ENCODE peak calls at places on chromosomes 7 and 10, in four cellular contexts. One of them, this sample, is unnamed. For H3K4me1, the result is how much of the 10 kb centered on the place peaks cover.

GRCh38 chr10:93309062-93309461 is 173.1 kb downstream of the MYOF start:
- DNase-seq in HepG2: no peak
- DNase-seq in GM12878: no peak
- DNase-seq in H1: no peak
- DNase-seq in this sample: no peak

GRCh38 chr7:44307301-44307900 is 18.0 kb downstream of the CAMK2B start:
- DNase-seq in H1: peak
- DNase-seq in GM12878: no peak
- DNase-seq in HepG2: peak
- DNase-seq in this sample: peak

GRCh38 chr7:73423519-73424485 is 9.8 kb upstream of the FZD9 start:
- DNase-seq in HepG2: peak
- DNase-seq in GM12878: no peak
- DNase-seq in H1: peak
- DNase-seq in this sample: no peak

GRCh38 chr10:95208702-95209391 is 14.8 kb downstream of the ACSM6 start:
- DNase-seq in H1: no peak
- DNase-seq in HepG2: no peak
- DNase-seq in GM12878: no peak
- DNase-seq in this sample: no peak

GRCh38 chr10:112115781-112116385 is 67.7 kb downstream of the GPAM start:
- DNase-seq in H1: peak
- DNase-seq in HepG2: peak
- DNase-seq in GM12878: no peak
- DNase-seq in this sample: peak

GRCh38 chr10:119319920-119320258 is 112.5 kb downstream of the GRK5 start:
- DNase-seq in H1: no peak
- DNase-seq in GM12878: no peak
- DNase-seq in HepG2: no peak
- DNase-seq in this sample: no peak

GRCh38 chr7:92691578-92691977 is 101.4 kb upstream of the FAM133B start:
- DNase-seq in GM12878: peak
- DNase-seq in H1: no peak
- DNase-seq in HepG2: peak
- DNase-seq in this sample: peak

GRCh38 chr7:65946895-65947294 is 35.1 kb downstream of the GUSB start:
- DNase-seq in HepG2: peak
- DNase-seq in H1: no peak
- DNase-seq in GM12878: no peak
- DNase-seq in this sample: no peak

GRCh38 chr7:157560710-157561522 is 224.1 kb downstream of the DNAJB6 start:
- DNase-seq in H1: no peak
- DNase-seq in GM12878: no peak
- DNase-seq in HepG2: no peak
- DNase-seq in this sample: no peak

GRCh38 chr10:34252111-34252510 is 563.0 kb downstream of the PARD3 start:
- DNase-seq in GM12878: no peak
- DNase-seq in H1: peak
- DNase-seq in HepG2: no peak
- DNase-seq in this sample: no peak

GRCh38 chr10:63261496-63261895 is 128.4 kb downstream of the NRBF2 start:
- DNase-seq in HepG2: no peak
- DNase-seq in GM12878: no peak
- DNase-seq in H1: no peak
- DNase-seq in this sample: no peak

GRCh38 chr7:44709011-44709915 is 39.4 kb upstream of the ZMIZ2 start:
- DNase-seq in GM12878: no peak
- DNase-seq in H1: no peak
- DNase-seq in HepG2: no peak
- DNase-seq in this sample: no peak

GRCh38 chr10:133158756-133159610 is 1.0 kb upstream of the KNDC1 start:
- DNase-seq in H1: no peak
- DNase-seq in GM12878: no peak
- DNase-seq in HepG2: no peak
- DNase-seq in this sample: no peak

GRCh38 chr10:93468532-93469213 is 13.5 kb downstream of the MYOF start:
- DNase-seq in HepG2: peak
- DNase-seq in GM12878: no peak
- DNase-seq in H1: no peak
- DNase-seq in this sample: no peak

GRCh38 chr7:98674881-98675280 is 57.8 kb downstream of the NPTX2 start:
- DNase-seq in GM12878: no peak
- DNase-seq in H1: no peak
- DNase-seq in HepG2: no peak
- DNase-seq in this sample: no peak

GRCh38 chr10:31620236-31621151 is 301.5 kb downstream of the ZEB1 start:
- DNase-seq in GM12878: no peak
- DNase-seq in H1: peak
- DNase-seq in HepG2: no peak
- DNase-seq in this sample: no peak

GRCh38 chr10:22475857-22476600 is 130.7 kb downstream of the SPAG6 start:
- DNase-seq in GM12878: no peak
- DNase-seq in HepG2: no peak
- DNase-seq in H1: peak
- DNase-seq in this sample: no peak

GRCh38 chr7:22551768-22552513 is 52.0 kb upstream of the STEAP1B start:
- DNase-seq in HepG2: no peak
- DNase-seq in GM12878: no peak
- DNase-seq in H1: peak
- DNase-seq in this sample: no peak

GRCh38 chr7:137933270-137934017 is 68.4 kb downstream of the CREB3L2 start:
- DNase-seq in H1: no peak
- DNase-seq in HepG2: no peak
- DNase-seq in GM12878: no peak
- DNase-seq in this sample: no peak

GRCh38 chr10:5400843-5401242 is 3.8 kb downstream of the TUBAL3 start:
- DNase-seq in HepG2: no peak
- DNase-seq in GM12878: no peak
- DNase-seq in H1: no peak
- DNase-seq in this sample: no peak

GRCh38 chr7:149860821-149861727 is 12.7 kb upstream of the ATP6V0E2 start:
- DNase-seq in H1: peak
- DNase-seq in GM12878: no peak
- DNase-seq in HepG2: no peak
- DNase-seq in this sample: no peak

GRCh38 chr10:85593226-85593625 is 773.4 kb downstream of the GRID1 start:
- DNase-seq in GM12878: no peak
- DNase-seq in H1: no peak
- DNase-seq in HepG2: no peak
- DNase-seq in this sample: no peak

GRCh38 chr7:28088032-28088431 is 92.6 kb downstream of the JAZF1 start:
- DNase-seq in GM12878: no peak
- DNase-seq in H1: no peak
- DNase-seq in HepG2: no peak
- DNase-seq in this sample: no peak

GRCh38 chr7:43117025-43117424 is 4.6 kb downstream of the HECW1 start:
- DNase-seq in HepG2: no peak
- DNase-seq in GM12878: no peak
- DNase-seq in H1: no peak
- DNase-seq in this sample: no peak

GRCh38 chr10:62626096-62626495 is 178.4 kb upstream of the ADO start:
- DNase-seq in H1: no peak
- DNase-seq in GM12878: no peak
- DNase-seq in HepG2: no peak
- DNase-seq in this sample: no peak

GRCh38 chr10:36516281-36516680 is 609.1 kb upstream of the ANKRD30A start:
- DNase-seq in HepG2: no peak
- DNase-seq in GM12878: no peak
- DNase-seq in H1: no peak
- DNase-seq in this sample: no peak

GRCh38 chr7:45712872-45713668 is 138.9 kb downstream of the ADCY1 start:
- DNase-seq in HepG2: no peak
- DNase-seq in GM12878: no peak
- DNase-seq in H1: no peak
- DNase-seq in this sample: no peak

GRCh38 chr10:14391342-14391741 is 60.6 kb upstream of the FRMD4A start:
- DNase-seq in GM12878: no peak
- DNase-seq in HepG2: no peak
- DNase-seq in H1: no peak
- DNase-seq in this sample: no peak

GRCh38 chr10:112898540-112899395 is 51.3 kb upstream of the TCF7L2 start:
- DNase-seq in GM12878: no peak
- DNase-seq in HepG2: peak
- DNase-seq in H1: peak
- DNase-seq in this sample: peak

GRCh38 chr10:63723320-63723719 is 202.1 kb downstream of the REEP3 start:
- DNase-seq in GM12878: no peak
- DNase-seq in H1: no peak
- DNase-seq in HepG2: no peak
- DNase-seq in this sample: no peak

GRCh38 chr7:47550788-47551470 is 31.0 kb downstream of the TNS3 start:
- DNase-seq in H1: no peak
- DNase-seq in HepG2: no peak
- DNase-seq in GM12878: no peak
- DNase-seq in this sample: no peak

GRCh38 chr7:909358-910329 is 33.3 kb downstream of the GET4 start:
- DNase-seq in H1: no peak
- DNase-seq in GM12878: no peak
- DNase-seq in HepG2: no peak
- DNase-seq in this sample: no peak

GRCh38 chr10:6674282-6674681 is 94.2 kb upstream of the PRKCQ start:
- DNase-seq in H1: no peak
- DNase-seq in HepG2: no peak
- DNase-seq in GM12878: no peak
- DNase-seq in this sample: no peak

GRCh38 chr7:16465469-16466086 is at the start of gene SOSTDC1:
- DNase-seq in HepG2: no peak
- DNase-seq in GM12878: no peak
- DNase-seq in H1: no peak
- DNase-seq in this sample: peak

GRCh38 chr10:7258948-7259523 is 151.8 kb downstream of the SFMBT2 start:
- DNase-seq in H1: no peak
- DNase-seq in HepG2: no peak
- DNase-seq in GM12878: no peak
- DNase-seq in this sample: no peak

GRCh38 chr10:125028291-125028867 is 86.5 kb downstream of the ZRANB1 start:
- DNase-seq in HepG2: no peak
- DNase-seq in H1: no peak
- DNase-seq in GM12878: no peak
- DNase-seq in this sample: no peak

GRCh38 chr10:79146611-79147130 is 77.9 kb downstream of the ZMIZ1 start:
- DNase-seq in GM12878: no peak
- DNase-seq in HepG2: no peak
- DNase-seq in H1: no peak
- DNase-seq in this sample: no peak

GRCh38 chr10:24783504-24783903 is 59.8 kb upstream of the ARHGAP21 start:
- DNase-seq in H1: no peak
- DNase-seq in HepG2: no peak
- DNase-seq in GM12878: no peak
- DNase-seq in this sample: no peak

GRCh38 chr7:101363734-101364374 is 1.2 kb downstream of the COL26A1 start:
- DNase-seq in HepG2: peak
- DNase-seq in GM12878: no peak
- DNase-seq in H1: peak
- DNase-seq in this sample: peak

GRCh38 chr7:29364661-29365060 is 170.1 kb downstream of the CHN2 start:
- DNase-seq in H1: no peak
- DNase-seq in HepG2: no peak
- DNase-seq in GM12878: no peak
- DNase-seq in this sample: no peak

GRCh38 chr7:29359480-29360093 is 165.0 kb downstream of the CHN2 start:
- DNase-seq in GM12878: no peak
- DNase-seq in H1: no peak
- DNase-seq in HepG2: no peak
- DNase-seq in this sample: no peak

GRCh38 chr7:29363636-29364425 is 169.3 kb downstream of the CHN2 start:
- DNase-seq in H1: no peak
- DNase-seq in GM12878: no peak
- DNase-seq in HepG2: no peak
- DNase-seq in this sample: no peak

GRCh38 chr7:29365423-29365822 is 170.8 kb downstream of the CHN2 start:
- DNase-seq in HepG2: no peak
- DNase-seq in GM12878: no peak
- DNase-seq in H1: no peak
- DNase-seq in this sample: no peak

GRCh38 chr7:29360633-29361625 is 166.4 kb downstream of the CHN2 start:
- DNase-seq in H1: no peak
- DNase-seq in GM12878: no peak
- DNase-seq in HepG2: no peak
- DNase-seq in this sample: no peak
- TF ChIP-seq SUZ12 in H1: no peak
- TF ChIP-seq SUZ12 in GM12878: no peak
- TF ChIP-seq SUZ12 in HepG2: no peak
- TF ChIP-seq SUZ12 in this sample: no peak

DNA sequence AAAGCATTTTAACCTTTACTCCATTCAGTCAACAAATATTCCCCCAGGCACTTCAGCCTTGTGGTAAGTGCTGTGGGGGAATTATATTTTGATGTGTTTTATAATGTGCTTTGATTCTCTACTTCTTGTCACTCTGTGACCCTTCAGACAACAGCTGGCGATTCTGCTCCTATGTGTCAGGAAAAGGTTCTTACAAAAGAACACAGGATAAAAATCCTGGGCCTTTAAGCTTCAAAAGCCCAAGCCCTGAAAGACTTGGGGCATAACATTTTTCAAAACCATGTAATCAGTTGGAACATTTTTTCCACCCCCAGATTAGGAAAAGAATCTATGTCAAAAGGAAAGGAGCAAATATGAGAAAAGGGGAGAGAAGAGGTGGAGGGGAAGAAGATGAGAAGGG is 37.8 kb upstream of the LRRC17 start:
- DNase-seq in H1: no peak
- DNase-seq in GM12878: no peak
- DNase-seq in HepG2: no peak
- DNase-seq in this sample: no peak
- H3K4me1 ChIP-seq in H1: under half
- H3K4me1 ChIP-seq in GM12878: under half
- H3K4me1 ChIP-seq in HepG2: half or more
- H3K4me1 ChIP-seq in this sample: under half

GRCh38 chr10:87640043-87640442 is 19.6 kb upstream of the PAPSS2 start:
- DNase-seq in H1: no peak
- DNase-seq in HepG2: no peak
- DNase-seq in GM12878: no peak
- DNase-seq in this sample: no peak
- TF ChIP-seq ZNF274 in H1: no peak
- TF ChIP-seq ZNF274 in HepG2: no peak
- TF ChIP-seq ZNF274 in GM12878: no peak
- TF ChIP-seq ZNF274 in this sample: no peak

DNA sequence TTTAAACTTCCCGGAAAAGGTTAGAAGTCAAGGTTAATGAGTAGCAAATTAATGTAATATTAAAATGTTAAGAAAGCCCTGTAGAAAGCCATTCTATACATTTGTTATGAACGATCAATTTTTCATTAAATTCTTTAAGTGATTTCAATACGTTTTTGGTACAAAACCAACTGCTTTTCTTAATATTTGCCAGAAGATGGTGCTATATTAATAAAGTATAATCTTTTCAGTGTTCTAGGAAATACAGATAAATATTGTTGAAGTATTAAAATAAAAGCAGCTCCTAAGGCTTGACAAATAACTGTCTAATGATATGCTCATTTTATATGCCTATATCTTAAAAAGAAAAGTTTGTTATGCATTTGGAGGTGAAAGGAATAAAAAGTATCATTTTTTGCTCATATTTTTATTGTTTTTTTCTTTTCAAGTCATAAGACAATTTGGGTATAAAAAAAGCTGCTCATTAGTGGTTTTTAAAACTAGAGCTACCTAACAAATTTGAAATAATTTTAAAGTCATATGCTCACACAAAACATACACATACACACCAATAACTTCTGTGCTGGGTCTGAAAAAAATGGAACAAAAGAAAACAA is 130.3 kb upstream of the POT1 start:
- DNase-seq in H1: no peak
- DNase-seq in GM12878: no peak
- DNase-seq in HepG2: no peak
- DNase-seq in this sample: no peak
- TF ChIP-seq SUZ12 in H1: no peak
- TF ChIP-seq SUZ12 in GM12878: no peak
- TF ChIP-seq SUZ12 in HepG2: no peak
- TF ChIP-seq SUZ12 in this sample: no peak